ENCODE peak calls at places on chromosomes 2 and 18, in seven cellular contexts. Y is AG10803, D is A549, C is esophagus squamous epithelium, T is ovary, B is HFF-Myc, A is endodermal cell. O is an unnamed sample.

GRCh38 chr2:102166189-102166845 is 20.5 kb upstream of the IL1RL2 start:
- DNase-seq in Y (peak), D (no peak), C (no peak), T (peak), B (no peak), A (no peak), O (no peak)

GRCh38 chr2:6806605-6807004 is 59.1 kb downstream of the CMPK2 start:
- DNase-seq in Y (no peak), D (no peak), C (no peak), T (no peak), B (no peak), A (peak), O (no peak)

GRCh38 chr2:130823886-130824491 is 12.7 kb upstream of the ARHGEF4 start:
- DNase-seq in Y (no peak), D (no peak), C (no peak), T (no peak), B (no peak), A (peak), O (peak)

GRCh38 chr2:74587664-74588277 is 33.3 kb downstream of the DOK1 start:
- DNase-seq in Y (peak), D (peak), C (no peak), T (peak), B (no peak), A (peak), O (peak)

GRCh38 chr18:48680871-48681270 is 142.0 kb downstream of the CTIF start:
- DNase-seq in Y (no peak), D (no peak), C (no peak), T (peak), B (no peak), A (no peak), O (no peak)

GRCh38 chr2:237405006-237405559 is 8.9 kb downstream of the COL6A3 start:
- DNase-seq in Y (peak), D (no peak), C (no peak), T (no peak), B (peak), A (no peak), O (no peak)

GRCh38 chr2:100292022-100292580 is 30.2 kb downstream of the LONRF2 start:
- DNase-seq in Y (peak), D (peak), C (no peak), T (peak), B (peak), A (peak), O (peak)

GRCh38 chr2:132814651-132815050 is 144.6 kb upstream of the LYPD1 start:
- DNase-seq in Y (no peak), D (no peak), C (no peak), T (no peak), B (no peak), A (no peak), O (no peak)

GRCh38 chr18:12857215-12857924 is 26.7 kb downstream of the PTPN2 start:
- DNase-seq in Y (no peak), D (no peak), C (no peak), T (no peak), B (no peak), A (no peak), O (peak)

GRCh38 chr18:36658611-36659010 is 170.2 kb downstream of the TPGS2 start:
- DNase-seq in Y (no peak), D (no peak), C (no peak), T (no peak), B (no peak), A (no peak), O (no peak)

GRCh38 chr2:9287400-9288059 is 80.9 kb downstream of the ASAP2 start:
- DNase-seq in Y (peak), D (peak), C (no peak), T (no peak), B (peak), A (no peak), O (no peak)
- TF ChIP-seq CTCF in Y (peak), D (peak), C (no peak), T (no peak), B (no peak), A (peak), O (no peak)

GRCh38 chr2:44546469-44547127 is 184.9 kb downstream of the CAMKMT start:
- DNase-seq in Y (no peak), D (no peak), C (no peak), T (no peak), B (no peak), A (no peak), O (peak)

GRCh38 chr2:44547713-44548112 is 186.0 kb downstream of the CAMKMT start:
- DNase-seq in Y (no peak), D (no peak), C (no peak), T (no peak), B (no peak), A (no peak), O (no peak)

GRCh38 chr2:44549099-44549471 is 187.3 kb downstream of the CAMKMT start:
- DNase-seq in Y (peak), D (peak), C (no peak), T (no peak), B (peak), A (no peak), O (no peak)

GRCh38 chr2:44549856-44550255 is 188.1 kb downstream of the CAMKMT start:
- DNase-seq in Y (peak), D (no peak), C (no peak), T (no peak), B (no peak), A (no peak), O (no peak)

GRCh38 chr2:44548221-44549098 is 186.7 kb downstream of the CAMKMT start:
- DNase-seq in Y (peak), D (no peak), C (no peak), T (no peak), B (no peak), A (no peak), O (no peak)
- H3K4me3 ChIP-seq in Y (peak), D (no peak), C (no peak), T (no peak), B (no peak), A (no peak), O (no peak)

GRCh38 chr2:105330681-105331375 is 1.3 kb upstream of the TGFBRAP1 start:
- DNase-seq in Y (no peak), D (no peak), C (no peak), T (no peak), B (no peak), A (no peak), O (peak)

GRCh38 chr2:105329197-105329554 is 359 bp downstream of the TGFBRAP1 start:
- DNase-seq in Y (no peak), D (peak), C (no peak), T (peak), B (no peak), A (peak), O (peak)

GRCh38 chr2:105327690-105328089 is 1.8 kb downstream of the TGFBRAP1 start:
- DNase-seq in Y (no peak), D (no peak), C (no peak), T (no peak), B (no peak), A (no peak), O (no peak)

GRCh38 chr2:105329561-105330495 is at the start of gene TGFBRAP1:
- DNase-seq in Y (peak), D (peak), C (no peak), T (peak), B (no peak), A (peak), O (peak)

DNA sequence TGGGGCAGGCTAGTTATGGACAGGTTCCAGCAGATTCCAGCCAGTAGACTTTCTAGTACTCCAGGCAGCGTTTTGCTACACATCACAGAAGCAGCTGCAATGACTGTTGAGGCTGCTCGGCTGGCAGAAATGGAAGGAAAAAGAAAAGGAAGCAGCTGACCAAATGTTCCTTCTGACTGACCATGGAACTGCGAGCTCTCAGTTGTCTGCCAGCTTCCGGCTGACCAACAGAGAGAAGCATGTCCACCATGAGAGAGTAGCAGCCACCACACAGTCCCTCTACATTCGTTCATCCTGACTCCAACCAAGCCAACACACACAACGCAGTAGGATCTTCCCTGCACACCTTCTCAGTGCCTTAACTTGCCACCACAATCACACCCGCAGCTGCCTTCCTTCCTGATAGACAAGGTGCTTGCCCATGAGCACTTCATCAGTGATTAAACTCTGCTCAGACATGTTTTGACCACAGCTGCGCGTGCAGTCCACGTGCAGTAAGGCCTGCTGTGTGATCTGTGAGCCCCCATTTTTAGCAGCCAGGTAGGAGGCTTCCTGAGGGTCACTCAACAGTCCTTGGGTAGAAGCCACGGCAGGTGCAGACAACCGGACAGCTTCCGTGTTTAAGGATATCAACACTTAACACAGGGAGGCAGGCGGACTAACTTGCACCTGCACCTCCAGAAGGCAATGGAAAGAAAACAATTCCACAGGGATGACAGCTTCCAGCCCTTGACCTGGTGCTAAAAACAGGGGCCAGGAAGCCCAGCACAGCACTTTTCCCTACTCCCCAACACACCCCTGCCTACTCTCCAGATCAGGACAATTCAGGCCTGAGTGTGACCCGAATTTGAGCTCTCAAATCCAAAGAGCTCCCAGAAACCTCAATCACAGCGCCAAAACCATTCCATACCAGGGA is 996 bp downstream of the TGFBRAP1 start:
- DNase-seq in Y (peak), D (no peak), C (no peak), T (peak), B (no peak), A (peak), O (peak)
- TF ChIP-seq CTCF in Y (no peak), D (no peak), C (no peak), T (no peak), B (no peak), A (no peak), O (no peak)

GRCh38 chr18:27715751-27716150 is 461.2 kb downstream of the CDH2 start:
- DNase-seq in Y (no peak), D (no peak), C (no peak), T (no peak), B (no peak), A (no peak), O (no peak)

GRCh38 chr18:27713727-27714080 is 463.2 kb downstream of the CDH2 start:
- DNase-seq in Y (peak), D (no peak), C (no peak), T (no peak), B (no peak), A (no peak), O (no peak)

GRCh38 chr18:27713037-27713726 is 463.7 kb downstream of the CDH2 start:
- DNase-seq in Y (no peak), D (no peak), C (no peak), T (no peak), B (no peak), A (no peak), O (no peak)

GRCh38 chr18:27717250-27717649 is 459.7 kb downstream of the CDH2 start:
- DNase-seq in Y (no peak), D (no peak), C (no peak), T (no peak), B (no peak), A (no peak), O (no peak)

GRCh38 chr18:27717816-27718215 is 459.1 kb downstream of the CDH2 start:
- DNase-seq in Y (no peak), D (no peak), C (no peak), T (no peak), B (no peak), A (no peak), O (peak)
- H3K4me3 ChIP-seq in Y (no peak), D (no peak), C (no peak), T (no peak), B (no peak), A (no peak), O (no peak)

GRCh38 chr2:228318218-228318617 is 136.7 kb upstream of the SPHKAP start:
- DNase-seq in Y (peak), D (peak), C (no peak), T (no peak), B (peak), A (peak), O (peak)
- TF ChIP-seq CTCF in Y (peak), D (peak), C (no peak), T (no peak), B (peak), A (peak), O (peak)